ENCODE peak calls at places on chromosome 11, in five cellular contexts. R, Z, J, I and L are unnamed samples.

GRCh38 chr11:17148536-17148935 is 59.2 kb downstream of the PIK3C2A start:
- DNase-seq in I (no peak), R (no peak), Z (no peak), J (no peak), L (no peak)

GRCh38 chr11:107276057-107276456 is 181.6 kb downstream of the CWF19L2 start:
- DNase-seq in Z (no peak), I (no peak), J (no peak), R (no peak), L (no peak)

GRCh38 chr11:12897390-12897789 is 111.7 kb upstream of the RASSF10 start:
- DNase-seq in R (no peak), Z (no peak), I (no peak), J (no peak), L (no peak)

GRCh38 chr11:88398372-88399140 is 61.0 kb upstream of the CTSC start:
- DNase-seq in Z (no peak), R (no peak), J (no peak), I (no peak), L (no peak)

GRCh38 chr11:33633251-33634003 is 67.2 kb downstream of the C11orf91 start:
- DNase-seq in I (no peak), R (no peak), Z (no peak), J (no peak), L (no peak)

GRCh38 chr11:1131033-1131911 is 26.5 kb upstream of the MUC5AC start:
- DNase-seq in I (no peak), R (no peak), Z (no peak), J (peak), L (no peak)

GRCh38 chr11:10800292-10800691 is 8.4 kb downstream of the EIF4G2 start:
- DNase-seq in R (no peak), J (no peak), Z (no peak), I (no peak), L (no peak)

GRCh38 chr11:26623076-26623666 is 51.1 kb upstream of the MUC15 start:
- DNase-seq in R (no peak), J (no peak), Z (no peak), I (peak), L (no peak)

GRCh38 chr11:135023499-135023898 is 611.5 kb upstream of the B3GAT1 start:
- DNase-seq in Z (no peak), R (no peak), J (no peak), I (no peak), L (no peak)

GRCh38 chr11:103636232-103636631 is 400.2 kb upstream of the DDI1 start:
- DNase-seq in J (no peak), I (no peak), Z (no peak), R (no peak), L (no peak)

GRCh38 chr11:119316017-119316728 is 757 bp downstream of the MCAM start:
- DNase-seq in J (peak), I (no peak), Z (no peak), R (peak), L (no peak)

GRCh38 chr11:125091247-125091876 is 20.1 kb downstream of the TMEM218 start:
- DNase-seq in Z (no peak), J (no peak), I (peak), R (no peak), L (peak)

GRCh38 chr11:36385121-36385530 is 89.0 kb downstream of the PRR5L start:
- DNase-seq in J (no peak), R (no peak), I (no peak), Z (no peak), L (no peak)

GRCh38 chr11:128451651-128452470 is 135.5 kb downstream of the ETS1 start:
- DNase-seq in J (peak), Z (no peak), R (peak), I (peak), L (no peak)

GRCh38 chr11:61963282-61964057 is 4.0 kb downstream of the FTH1 start:
- DNase-seq in I (no peak), R (peak), Z (no peak), J (no peak), L (no peak)